ENCODE peak calls at places on chromosomes 6 and 20, in six cellular contexts. L is GM23338, W is GM12878, S is HepG2, D is K562, E is WTC11. R is an unnamed sample.

GRCh38 chr20:9966966-9967365 is 67.8 kb upstream of the ANKEF1 start:
- DNase-seq in L (peak), W (no peak), S (peak), D (no peak), E (no peak), R (no peak)

GRCh38 chr6:82612475-82612874 is 248.9 kb downstream of the TPBG start:
- DNase-seq in L (no peak), W (no peak), S (no peak), D (no peak), E (no peak), R (no peak)

GRCh38 chr20:63698739-63699465 is 2.5 kb downstream of the TNFRSF6B start:
- DNase-seq in L (no peak), W (peak), S (no peak), D (peak), E (no peak), R (no peak)

GRCh38 chr20:43186312-43186711 is 3.4 kb downstream of the PTPRT start:
- DNase-seq in L (no peak), W (no peak), S (no peak), D (no peak), E (no peak), R (no peak)

GRCh38 chr6:134853111-134854055 is 96.5 kb downstream of the ALDH8A1 start:
- DNase-seq in L (no peak), W (no peak), S (peak), D (no peak), E (no peak), R (no peak)

GRCh38 chr6:75215291-75215690 is 9.4 kb upstream of the COL12A1 start:
- DNase-seq in L (no peak), W (no peak), S (no peak), D (no peak), E (no peak), R (no peak)

GRCh38 chr6:10610289-10610688 is 84.1 kb downstream of the C6orf52 start:
- DNase-seq in L (no peak), W (no peak), S (no peak), D (no peak), E (no peak), R (no peak)

GRCh38 chr6:168525926-168526630 is 85.1 kb downstream of the SMOC2 start:
- DNase-seq in L (no peak), W (no peak), S (no peak), D (no peak), E (no peak), R (no peak)

GRCh38 chr20:20441259-20441658 is 73.4 kb downstream of the INSM1 start:
- DNase-seq in L (peak), W (no peak), S (no peak), D (no peak), E (no peak), R (no peak)

GRCh38 chr6:103672169-103672568 is 1187.5 kb downstream of the HACE1 start:
- DNase-seq in L (peak), W (no peak), S (no peak), D (no peak), E (no peak), R (no peak)

GRCh38 chr20:53129557-53129956 is 157.4 kb downstream of the TSHZ2 start:
- DNase-seq in L (no peak), W (no peak), S (no peak), D (no peak), E (no peak), R (no peak)

GRCh38 chr6:99745651-99746050 is 139.0 kb downstream of the PRDM13 start:
- DNase-seq in L (no peak), W (no peak), S (no peak), D (no peak), E (no peak), R (no peak)

GRCh38 chr6:149342525-149342924 is 25.0 kb downstream of the TAB2 start:
- DNase-seq in L (no peak), W (no peak), S (no peak), D (no peak), E (no peak), R (no peak)

GRCh38 chr20:21781446-21782075 is 76.1 kb downstream of the PAX1 start:
- DNase-seq in L (peak), W (no peak), S (no peak), D (no peak), E (peak), R (no peak)

GRCh38 chr6:162541019-162541601 is 186.5 kb downstream of the PRKN start:
- DNase-seq in L (no peak), W (no peak), S (no peak), D (no peak), E (no peak), R (no peak)

GRCh38 chr6:134517145-134517658 is 199.3 kb upstream of the SGK1 start:
- DNase-seq in L (peak), W (no peak), S (peak), D (no peak), E (peak), R (peak)

GRCh38 chr20:52859156-52859887 is 112.8 kb upstream of the TSHZ2 start:
- DNase-seq in L (peak), W (no peak), S (no peak), D (no peak), E (peak), R (no peak)

GRCh38 chr6:61977116-61977515 is 308.9 kb downstream of the KHDRBS2 start:
- DNase-seq in L (no peak), W (no peak), S (no peak), D (no peak), E (no peak), R (no peak)

GRCh38 chr6:1781152-1781848 is 171.6 kb downstream of the FOXC1 start:
- DNase-seq in L (no peak), W (no peak), S (no peak), D (no peak), E (no peak), R (no peak)

GRCh38 chr6:52227495-52227894 is 16.8 kb downstream of the IL17F start:
- DNase-seq in L (no peak), W (peak), S (no peak), D (no peak), E (no peak), R (no peak)

GRCh38 chr20:34877002-34877264 is 521 bp downstream of the ACSS2 start:
- DNase-seq in L (peak), W (no peak), S (no peak), D (no peak), E (no peak), R (no peak)

GRCh38 chr6:155328539-155329459 is 14.5 kb upstream of the TFB1M start:
- DNase-seq in L (no peak), W (no peak), S (peak), D (no peak), E (no peak), R (no peak)

GRCh38 chr6:40376113-40376650 is 211.0 kb downstream of the LRFN2 start:
- DNase-seq in L (no peak), W (no peak), S (no peak), D (no peak), E (no peak), R (no peak)

GRCh38 chr6:55694148-55694547 is 115.2 kb upstream of the HMGCLL1 start:
- DNase-seq in L (peak), W (no peak), S (no peak), D (no peak), E (peak), R (peak)

GRCh38 chr6:29696147-29697129 is 15.5 kb upstream of the ZFP57 start:
- DNase-seq in L (peak), W (no peak), S (no peak), D (peak), E (peak), R (no peak)

DNA sequence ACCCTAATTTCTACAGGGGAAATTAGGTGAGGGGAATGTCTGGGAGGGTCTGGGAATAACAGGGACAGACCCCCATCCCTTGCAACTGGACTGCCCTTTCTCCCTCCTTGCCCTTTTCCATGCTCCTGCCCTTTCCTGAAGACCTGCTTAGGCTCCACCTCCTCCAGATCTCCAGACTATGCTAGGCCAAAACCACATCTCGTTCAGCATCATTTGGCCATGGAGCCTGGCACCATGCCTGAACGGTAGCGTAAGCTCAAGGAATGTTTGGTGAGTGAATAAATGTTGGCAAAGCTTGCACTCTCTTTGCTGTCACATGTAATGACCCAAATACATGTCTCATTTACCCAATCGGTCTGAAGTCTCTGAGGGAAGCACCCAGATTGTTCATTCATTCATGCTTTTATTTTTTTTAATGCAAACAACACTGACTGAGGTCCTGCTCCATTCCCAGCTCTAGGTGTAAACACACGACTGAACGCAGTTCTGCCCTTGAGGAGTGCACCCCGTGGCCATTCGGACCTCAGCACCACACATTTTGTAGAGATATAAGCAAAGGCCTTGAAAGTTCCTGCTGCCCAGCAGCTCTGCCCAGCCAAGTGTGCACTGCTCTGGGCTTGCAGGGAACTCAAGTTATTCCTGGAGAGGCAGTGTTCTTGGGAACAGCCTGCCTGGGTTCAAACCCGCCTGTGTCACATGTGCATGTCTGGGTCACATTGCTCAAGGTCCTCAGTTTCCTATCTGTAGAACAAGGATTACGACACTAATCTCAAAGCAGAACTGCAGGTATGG is 1.1 kb upstream of the GRM4 start:
- DNase-seq in L (no peak), W (no peak), S (no peak), D (no peak), E (peak), R (peak)
- TF ChIP-seq CREB1 in L (no peak), W (no peak), S (no peak), D (no peak), E (no peak), R (no peak)

DNA sequence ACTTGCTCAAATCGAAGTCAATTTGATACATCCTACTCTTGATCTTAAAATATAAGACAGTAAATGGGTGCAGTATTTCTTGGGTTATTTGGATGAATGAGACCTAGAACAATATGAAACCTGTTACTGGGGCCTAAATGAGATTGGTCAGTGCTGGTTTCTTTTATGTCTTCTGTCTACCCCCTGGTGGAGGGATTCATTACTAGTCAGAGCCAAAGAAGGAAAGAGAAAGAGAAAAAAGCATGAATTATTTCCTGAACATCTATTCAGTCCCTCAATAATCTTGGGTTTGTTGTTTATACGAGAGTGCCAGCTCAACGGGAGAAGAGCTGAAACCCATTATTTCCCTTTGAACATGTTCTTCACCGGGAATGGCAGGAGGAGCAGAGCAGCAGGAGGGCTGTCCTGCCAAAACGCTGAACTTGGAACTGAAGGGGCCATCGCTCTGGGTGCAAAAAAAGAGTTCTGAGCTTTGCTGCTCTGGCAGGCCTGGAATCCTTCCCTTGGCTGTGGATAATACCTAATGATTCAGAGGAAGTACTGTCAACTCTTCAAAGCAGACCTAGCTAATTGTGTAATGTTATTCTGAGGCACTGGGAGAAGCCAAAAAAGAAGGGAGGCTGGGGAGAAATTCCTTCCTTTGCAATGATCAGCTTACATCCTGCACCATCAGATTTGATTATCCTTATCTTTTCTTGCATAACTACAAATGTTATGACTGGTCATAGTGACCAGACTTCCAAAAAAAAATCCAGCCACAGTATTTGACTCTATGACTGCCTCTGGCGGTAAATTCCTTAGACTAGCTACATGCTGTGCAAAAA is 72.0 kb downstream of the BLOC1S5 start:
- DNase-seq in L (peak), W (peak), S (peak), D (peak), E (no peak), R (no peak)
- TF ChIP-seq CREB1 in L (no peak), W (no peak), S (no peak), D (no peak), E (no peak), R (no peak)

GRCh38 chr20:38890497-38890818 is 35.8 kb upstream of the FAM83D start:
- DNase-seq in L (no peak), W (no peak), S (no peak), D (no peak), E (no peak), R (no peak)

GRCh38 chr20:38888059-38888831 is 38.0 kb upstream of the FAM83D start:
- DNase-seq in L (no peak), W (no peak), S (peak), D (no peak), E (no peak), R (no peak)

GRCh38 chr20:38892091-38892981 is 33.9 kb upstream of the FAM83D start:
- DNase-seq in L (no peak), W (peak), S (no peak), D (no peak), E (no peak), R (no peak)

GRCh38 chr20:38889050-38889449 is 37.2 kb upstream of the FAM83D start:
- DNase-seq in L (no peak), W (no peak), S (no peak), D (no peak), E (no peak), R (no peak)

GRCh38 chr20:38889792-38890496 is 36.3 kb upstream of the FAM83D start:
- DNase-seq in L (no peak), W (no peak), S (no peak), D (peak), E (no peak), R (no peak)
- TF ChIP-seq CREB1 in L (no peak), W (no peak), S (no peak), D (peak), E (no peak), R (no peak)

DNA sequence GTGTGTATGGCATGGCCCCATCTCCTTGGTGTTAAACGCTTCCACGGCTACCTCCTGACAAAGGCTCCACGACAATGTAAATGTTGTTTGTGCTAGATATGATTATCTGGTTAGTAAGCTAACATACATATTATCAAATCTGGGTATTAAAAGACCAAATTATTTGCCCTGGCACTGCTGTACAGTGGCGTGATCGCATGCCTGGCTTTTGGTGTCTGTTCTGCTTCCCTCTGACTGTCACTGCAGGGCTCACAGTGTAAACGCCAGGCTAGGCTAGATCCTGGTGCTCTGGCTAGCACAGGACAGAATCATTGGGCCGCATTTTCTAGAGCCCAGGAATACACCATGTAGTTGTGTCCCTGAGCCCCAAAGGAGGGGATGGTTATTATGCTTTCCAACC is 38.7 kb downstream of the CD164 start:
- DNase-seq in L (no peak), W (no peak), S (no peak), D (no peak), E (no peak), R (no peak)
- TF ChIP-seq CREB1 in L (no peak), W (no peak), S (no peak), D (no peak), E (no peak), R (no peak)